ENCODE peak calls at places on chromosomes 16 and 17, in five cellular contexts. G is K562, T is endothelial cell of umbilical vein, V is A549, U is HepG2. C is an unnamed sample.

GRCh38 chr17:50106393-50107131 is 11.4 kb downstream of the PDK2 start:
- DNase-seq in T (no peak), V (no peak), G (no peak), U (no peak), C (no peak)

GRCh38 chr17:74430706-74431567 is 951 bp upstream of the GPRC5C start:
- DNase-seq in G (peak), U (peak), T (no peak), V (peak), C (peak)

GRCh38 chr17:50949128-50950001 is 83.2 kb upstream of the TOB1 start:
- DNase-seq in G (no peak), U (no peak), V (no peak), T (no peak), C (no peak)

GRCh38 chr17:63475491-63476412 is 1.1 kb upstream of the ACE start:
- DNase-seq in V (no peak), U (no peak), T (no peak), G (peak), C (no peak)

GRCh38 chr17:57705921-57706695 is 39.0 kb downstream of the CCDC182 start:
- DNase-seq in U (no peak), V (no peak), T (no peak), G (no peak), C (no peak)

GRCh38 chr17:62704381-62704971 is 77.0 kb downstream of the MRC2 start:
- DNase-seq in T (peak), V (peak), G (peak), U (no peak), C (no peak)

GRCh38 chr17:70128727-70129238 is 40.5 kb upstream of the KCNJ2 start:
- DNase-seq in U (no peak), T (no peak), G (peak), V (no peak), C (no peak)

GRCh38 chr17:74427048-74427762 is 4.7 kb upstream of the GPRC5C start:
- DNase-seq in G (no peak), U (peak), T (no peak), V (no peak), C (no peak)

GRCh38 chr16:79295746-79296145 is 304.8 kb downstream of the MAF start:
- DNase-seq in U (no peak), T (no peak), G (no peak), V (no peak), C (no peak)

GRCh38 chr17:34390649-34391048 is 27.6 kb upstream of the CCL1 start:
- DNase-seq in T (no peak), V (no peak), U (no peak), G (no peak), C (no peak)

GRCh38 chr17:5783851-5784250 is 199.5 kb upstream of the NLRP1 start:
- DNase-seq in T (no peak), G (no peak), V (no peak), U (no peak), C (no peak)

GRCh38 chr17:4886830-4887229 is 12.5 kb upstream of the C17orf107 start:
- DNase-seq in T (no peak), V (no peak), U (no peak), G (no peak), C (no peak)

GRCh38 chr17:33272438-33272837 is 20.7 kb downstream of the ASIC2 start:
- DNase-seq in U (no peak), T (no peak), G (no peak), V (no peak), C (no peak)

GRCh38 chr16:73196670-73197069 is 148.7 kb upstream of the ZFHX3 start:
- DNase-seq in T (peak), V (peak), G (peak), U (peak), C (peak)

GRCh38 chr17:58535431-58535830 is 21.0 kb upstream of the MTMR4 start:
- DNase-seq in U (peak), T (no peak), G (no peak), V (no peak), C (no peak)

GRCh38 chr17:79788455-79788854 is 8.4 kb downstream of the CBX8 start:
- DNase-seq in T (no peak), V (no peak), G (no peak), U (no peak), C (no peak)

GRCh38 chr17:13476722-13477121 is 125.0 kb downstream of the HS3ST3A1 start:
- DNase-seq in U (no peak), G (no peak), T (no peak), V (no peak), C (no peak)

GRCh38 chr16:58507195-58507962 is 7.4 kb downstream of the NDRG4 start:
- DNase-seq in U (no peak), V (no peak), T (no peak), G (no peak), C (no peak)

GRCh38 chr16:79283578-79283977 is 317.0 kb downstream of the MAF start:
- DNase-seq in G (no peak), V (no peak), U (no peak), T (no peak), C (no peak)

GRCh38 chr17:78231991-78232759 is 744 bp downstream of the TMEM235 start:
- DNase-seq in U (no peak), G (no peak), T (no peak), V (no peak), C (no peak)

GRCh38 chr16:27335349-27336052 is 21.7 kb downstream of the IL4R start:
- DNase-seq in G (no peak), U (no peak), T (peak), V (no peak), C (no peak)

GRCh38 chr16:60648260-60648659 is 1388.0 kb downstream of the CDH8 start:
- DNase-seq in G (no peak), U (no peak), V (no peak), T (no peak), C (no peak)

GRCh38 chr17:20121359-20122235 is 112.4 kb downstream of the SPECC1 start:
- DNase-seq in U (peak), T (peak), G (peak), V (peak), C (peak)

GRCh38 chr16:67848118-67848517 is 625 bp upstream of the CENPT start:
- DNase-seq in T (no peak), U (no peak), V (no peak), G (no peak), C (no peak)
- H3K27ac ChIP-seq in T (peak), U (peak), V (peak), G (peak), C (peak)

DNA sequence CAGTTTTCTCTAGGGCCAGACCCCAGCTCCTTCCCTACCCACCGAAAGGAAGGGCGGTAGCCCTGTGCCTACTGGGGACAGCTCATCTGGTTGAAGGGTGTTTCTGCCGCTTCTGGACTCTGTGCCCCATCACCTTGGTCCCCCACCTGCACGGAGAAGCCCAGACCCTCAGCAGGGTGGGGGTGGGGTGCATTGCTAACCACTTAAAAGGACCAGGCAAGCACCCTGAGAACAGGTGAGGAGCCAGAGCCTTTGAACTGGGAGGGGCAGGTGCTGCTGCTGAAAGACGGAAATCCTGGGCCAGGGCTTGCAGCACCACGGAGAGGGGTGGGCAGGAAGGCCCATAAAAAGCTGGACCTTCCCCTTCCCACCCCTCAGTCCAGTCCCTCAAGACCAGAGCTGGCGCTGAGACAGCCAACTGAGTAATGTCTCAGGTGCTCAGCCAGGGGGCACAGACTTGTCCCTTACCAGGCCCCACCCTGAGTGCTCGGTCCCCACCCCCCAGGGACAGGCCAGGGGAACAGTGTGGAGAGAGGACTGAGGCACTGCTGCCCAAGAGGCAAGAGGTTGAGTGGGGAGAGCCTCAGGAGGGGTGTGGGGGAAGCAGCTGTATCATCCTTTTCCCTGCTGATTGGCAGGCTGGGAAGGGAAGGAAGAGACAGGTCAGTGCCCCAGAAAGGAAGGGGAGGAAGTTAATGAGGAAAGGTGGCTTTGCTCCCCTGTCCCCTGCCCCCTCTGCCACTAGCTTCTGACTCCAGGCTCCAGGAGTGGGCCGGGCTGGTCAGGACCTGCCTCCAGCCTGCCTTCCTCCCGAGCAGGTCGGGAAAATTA is 10.9 kb upstream of the SP2 start:
- DNase-seq in T (no peak), V (no peak), U (no peak), G (no peak), C (no peak)
- TF ChIP-seq MYC in T (no peak), V (no peak), U (no peak), G (no peak), C (no peak)

DNA sequence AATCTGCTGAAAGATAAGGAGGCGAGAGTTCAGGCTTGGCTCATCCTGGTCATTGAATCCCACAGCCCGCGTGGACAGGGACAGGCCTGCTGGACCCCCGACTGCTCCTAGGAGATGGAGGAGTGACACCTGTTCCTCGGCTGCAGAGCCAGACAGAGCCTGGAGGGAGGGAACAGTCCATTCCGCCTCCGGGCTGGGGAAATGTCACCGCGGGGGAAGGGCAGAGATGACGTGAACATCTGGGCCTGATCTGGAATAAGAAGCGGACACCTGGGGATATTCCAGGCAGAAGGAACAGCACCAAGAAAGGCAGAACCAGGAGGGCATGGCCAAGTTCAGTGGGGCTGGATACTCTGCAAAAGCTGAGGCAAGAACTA is 1.5 kb downstream of the ZNF747 start:
- DNase-seq in V (no peak), T (no peak), U (no peak), G (no peak), C (no peak)
- H3K27ac ChIP-seq in V (no peak), T (no peak), U (no peak), G (no peak), C (no peak)

DNA sequence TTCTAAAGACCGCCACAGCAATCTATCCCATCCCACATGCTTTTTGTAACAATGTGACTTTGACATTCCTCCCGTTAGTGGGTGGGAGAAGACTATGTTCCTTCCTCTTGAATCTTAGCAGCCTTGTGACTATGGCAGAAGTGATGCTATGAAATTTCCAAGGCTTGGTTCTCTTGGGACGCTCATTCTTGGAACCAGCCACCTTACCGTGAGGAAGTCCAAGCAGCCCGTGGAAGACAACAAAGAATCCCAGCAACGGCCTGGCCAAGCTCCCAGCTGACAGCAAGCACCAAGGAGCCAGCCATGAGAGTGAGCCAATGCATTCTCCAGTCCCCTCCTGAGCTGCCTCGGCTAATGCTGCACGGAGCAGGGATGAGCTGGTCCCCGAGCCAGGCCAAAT is 62.3 kb downstream of the VPS53 start:
- DNase-seq in G (no peak), U (no peak), T (no peak), V (no peak), C (no peak)
- TF ChIP-seq MYC in G (no peak), U (no peak), T (no peak), V (no peak), C (no peak)

DNA sequence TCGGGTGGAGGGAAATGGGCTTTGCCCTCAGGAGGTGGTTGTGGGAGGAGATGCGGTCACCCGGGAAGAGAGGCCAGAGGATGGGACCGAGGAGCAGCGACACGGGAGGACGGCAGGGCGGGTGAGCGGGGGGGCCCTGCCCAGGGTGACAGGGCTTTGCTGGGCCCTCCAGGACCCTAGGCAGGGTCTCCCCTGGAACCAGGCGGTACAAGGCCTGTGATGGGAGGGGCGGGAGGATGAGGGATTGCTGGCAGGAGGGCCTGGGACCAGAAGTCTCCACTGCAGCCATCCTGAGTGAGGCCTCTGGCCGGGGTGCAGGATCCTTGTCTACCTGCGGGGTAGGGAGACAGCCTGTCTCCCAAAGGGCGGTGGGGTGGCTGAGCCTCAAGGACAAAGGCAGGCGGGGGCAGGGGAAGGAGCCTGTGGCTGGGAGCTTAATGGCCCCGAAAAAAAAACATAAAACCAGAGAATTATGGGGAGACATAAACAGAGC is 66.9 kb downstream of the SREBF1 start:
- DNase-seq in T (no peak), U (no peak), V (no peak), G (no peak), C (no peak)
- H3K27ac ChIP-seq in T (no peak), U (no peak), V (no peak), G (no peak), C (no peak)

DNA sequence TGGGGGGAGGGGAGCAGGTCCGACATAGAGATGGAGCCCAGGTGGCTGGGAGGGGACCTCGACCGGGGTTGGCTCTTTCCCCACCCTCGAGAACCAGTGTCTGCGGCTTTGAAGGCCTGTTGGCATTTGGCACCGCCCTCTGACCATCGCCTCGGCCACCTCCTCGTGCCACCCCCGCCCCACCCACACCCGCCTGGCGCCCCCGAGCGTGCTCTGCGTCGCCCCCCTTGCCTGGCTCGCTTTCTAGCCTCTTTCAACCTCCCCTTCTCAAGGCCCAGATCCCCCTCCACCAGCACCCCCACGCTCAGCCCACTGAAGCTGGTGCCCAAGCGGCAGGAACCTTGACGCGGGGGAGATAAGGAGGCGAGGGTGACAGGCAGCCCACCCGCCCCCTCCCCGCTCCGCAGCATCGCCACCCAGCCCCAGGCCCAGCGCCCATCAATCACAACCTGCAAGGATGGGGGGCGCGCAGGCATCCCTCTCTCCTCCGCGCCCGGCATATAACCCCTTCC is 593 bp downstream of the CACNB1 start:
- DNase-seq in V (peak), T (no peak), G (peak), U (no peak), C (no peak)
- TF ChIP-seq MYC in V (no peak), T (peak), G (no peak), U (no peak), C (no peak)

GRCh38 chr17:15403276-15403939 is 62.0 kb upstream of the TEKT3 start:
- DNase-seq in G (no peak), T (no peak), U (no peak), V (no peak), C (no peak)
- H3K27ac ChIP-seq in G (no peak), T (no peak), U (no peak), V (no peak), C (no peak)

GRCh38 chr17:30363715-30364202 is 15.0 kb upstream of the CPD start:
- DNase-seq in U (no peak), G (no peak), T (no peak), V (no peak), C (peak)
- TF ChIP-seq MYC in U (no peak), G (no peak), T (no peak), V (no peak), C (no peak)

DNA sequence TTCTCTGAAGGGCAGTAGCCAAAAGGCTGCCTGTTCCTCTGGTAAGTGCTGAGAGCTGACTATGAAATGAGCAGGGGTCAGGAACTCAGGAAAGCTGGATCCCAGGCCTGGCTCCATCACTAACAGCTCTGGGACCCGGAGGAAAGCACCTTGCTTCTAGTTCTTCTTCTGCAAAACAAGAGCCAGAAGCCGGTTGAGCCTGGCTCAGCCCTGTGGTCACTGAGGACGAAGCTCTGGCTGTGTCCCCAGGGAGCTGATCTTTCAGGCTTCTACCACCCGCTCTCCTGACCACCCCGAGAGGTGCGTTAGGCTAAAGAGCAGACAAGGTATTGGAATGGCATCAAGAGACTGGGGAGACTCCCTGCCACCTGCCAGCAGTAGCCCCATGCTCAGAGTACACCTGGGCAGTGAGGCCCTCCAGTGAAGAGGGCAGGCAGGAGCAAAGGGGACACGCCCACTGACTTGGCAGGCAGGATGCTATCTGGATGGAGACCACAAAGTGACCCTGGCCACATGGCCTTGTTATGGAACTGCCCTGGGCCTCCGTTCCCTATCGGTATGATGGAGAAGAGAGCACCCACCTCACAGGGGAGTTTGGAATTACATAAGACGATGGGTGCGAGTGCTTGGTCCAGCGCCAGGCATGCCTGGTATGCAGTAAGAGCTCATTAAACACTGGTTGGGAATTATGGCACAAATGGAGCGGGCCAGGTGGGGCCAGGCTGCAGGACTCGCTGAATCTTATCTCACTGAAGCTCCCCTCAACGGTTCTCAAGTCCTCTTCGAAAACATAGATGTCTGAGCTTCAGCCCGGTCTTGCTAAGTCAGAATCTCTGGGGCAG is 61.4 kb downstream of the COG7 start:
- DNase-seq in U (no peak), G (no peak), V (no peak), T (no peak), C (no peak)
- H3K27ac ChIP-seq in U (no peak), G (no peak), V (no peak), T (no peak), C (no peak)

DNA sequence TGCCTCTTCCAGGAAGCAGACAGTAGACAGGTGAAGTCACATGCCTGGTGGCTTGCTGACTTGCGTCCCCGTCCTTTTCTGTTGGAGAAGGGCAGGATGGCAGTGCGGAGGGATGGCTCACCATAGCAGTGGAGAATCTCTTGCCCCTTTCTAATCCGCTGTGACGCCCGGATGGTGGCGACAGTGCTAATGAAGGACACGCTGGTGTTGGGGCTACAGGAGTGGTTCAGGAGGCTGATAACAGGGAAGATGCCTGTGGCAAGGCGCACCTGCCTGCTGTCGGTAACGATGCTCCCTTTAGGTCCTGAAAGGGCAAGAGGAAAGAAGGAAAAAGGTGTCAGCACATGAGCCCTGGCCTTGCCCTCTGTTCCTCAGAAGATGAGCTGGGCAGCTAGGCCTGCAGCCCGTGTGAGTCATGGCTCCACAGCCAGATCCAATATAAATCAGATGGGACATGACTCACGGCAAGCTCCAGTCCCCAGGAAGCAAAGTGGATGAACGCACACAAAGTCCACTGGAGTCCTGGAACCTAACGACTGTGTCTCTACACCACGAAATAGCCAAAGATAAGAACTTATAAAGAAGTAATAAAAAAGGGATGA is 25.5 kb downstream of the SERPINF1 start:
- DNase-seq in T (peak), G (no peak), U (peak), V (peak), C (no peak)
- TF ChIP-seq MYC in T (no peak), G (no peak), U (no peak), V (no peak), C (no peak)

C was measured in GM12878.